ENCODE peak calls at places on chromosomes 2 and 18, in four cellular contexts. L is right cardiac atrium; U is lower lobe of right lung; B is activated CD8-positive, alpha-beta T cell treated with anti-CD3 and anti-CD28 coated beads, Interleukin-2, amount 10 ng/mL, durations not matched to agents 7 days and 5 days. C is an unnamed sample.

GRCh38 chr2:48694143-48694542 is 61.4 kb downstream of the LHCGR start:
- ATAC-seq in B (no peak), L (no peak), U (no peak), C (no peak)

GRCh38 chr18:10834128-10834815 is 308.4 kb downstream of the NAPG start:
- ATAC-seq in U (no peak), B (no peak), L (no peak), C (no peak)

GRCh38 chr2:209391776-209392401 is 32.0 kb upstream of the MAP2 start:
- ATAC-seq in U (peak), L (no peak), B (no peak), C (peak)

GRCh38 chr2:69917854-69918253 is 2.9 kb downstream of the MXD1 start:
- ATAC-seq in B (no peak), L (no peak), U (no peak), C (peak)

GRCh38 chr2:151795646-151796240 is 32.5 kb downstream of the ARL5A start:
- ATAC-seq in B (no peak), U (no peak), L (no peak), C (no peak)

GRCh38 chr2:44271296-44271695 is 4.0 kb upstream of the SLC3A1 start:
- ATAC-seq in L (no peak), U (no peak), B (no peak), C (no peak)

GRCh38 chr18:9701604-9702324 is 6.3 kb upstream of the RAB31 start:
- ATAC-seq in L (no peak), B (no peak), U (no peak), C (peak)

GRCh38 chr2:23505984-23506380 is 121.0 kb downstream of the KLHL29 start:
- ATAC-seq in B (no peak), U (peak), L (no peak), C (peak)

GRCh38 chr2:144500567-144500966 is 19.4 kb downstream of the ZEB2 start:
- ATAC-seq in L (no peak), B (no peak), U (no peak), C (no peak)

GRCh38 chr18:62828091-62828640 is 112.8 kb downstream of the PHLPP1 start:
- ATAC-seq in U (no peak), B (no peak), L (no peak), C (no peak)

GRCh38 chr2:161352718-161353117 is 44.5 kb downstream of the PSMD14 start:
- ATAC-seq in L (no peak), B (no peak), U (no peak), C (no peak)

GRCh38 chr2:204010611-204011560 is 74.3 kb downstream of the ICOS start:
- ATAC-seq in U (peak), L (no peak), B (no peak), C (peak)

GRCh38 chr2:58099097-58099769 is 52.6 kb downstream of the VRK2 start:
- ATAC-seq in L (no peak), B (no peak), U (no peak), C (peak)

GRCh38 chr2:240427729-240428128 is 7.7 kb upstream of the GPC1 start:
- ATAC-seq in U (no peak), L (no peak), B (no peak), C (no peak)

GRCh38 chr2:114011709-114012108 is 121.8 kb downstream of the ACTR3 start:
- ATAC-seq in L (no peak), B (no peak), U (no peak), C (no peak)

GRCh38 chr2:158101384-158101926 is at the start of gene UPP2:
- ATAC-seq in L (no peak), B (no peak), U (no peak), C (no peak)

GRCh38 chr2:204487447-204488229 is 57.6 kb upstream of the PARD3B start:
- ATAC-seq in L (no peak), U (no peak), B (no peak), C (no peak)

GRCh38 chr2:765369-765768 is 88.2 kb upstream of the TMEM18 start:
- ATAC-seq in L (no peak), B (no peak), U (no peak), C (no peak)

GRCh38 chr2:237254369-237254861 is 159.5 kb downstream of the COL6A3 start:
- ATAC-seq in L (no peak), U (peak), B (no peak), C (no peak)

GRCh38 chr2:8966123-8966908 is 37.2 kb downstream of the MBOAT2 start:
- ATAC-seq in B (no peak), L (no peak), U (no peak), C (no peak)

GRCh38 chr2:61044596-61044995 is 21.1 kb upstream of the SANBR start:
- ATAC-seq in U (peak), L (peak), B (no peak), C (no peak)

GRCh38 chr2:144502356-144502755 is 17.6 kb downstream of the ZEB2 start:
- ATAC-seq in B (no peak), U (peak), L (no peak), C (no peak)

GRCh38 chr18:74525741-74526140 is 8.6 kb upstream of the CNDP1 start:
- ATAC-seq in U (no peak), B (no peak), L (no peak), C (no peak)